ENCODE peak calls at places on chromosomes 12 and 14, in eight cellular contexts. One of them, this sample, is unnamed.

GRCh38 chr14:55160989-55161388 is 30.4 kb downstream of the DLGAP5 start:
- DNase-seq in cardiac muscle cell: peak; percentile 53
- DNase-seq in T follicular helper cell: no peak
- DNase-seq in Daoy: no peak
- DNase-seq in bronchial epithelial cell: peak; percentile 44
- DNase-seq in stimulated activated naive CD8-positive, alpha-beta T cell treated with anti-CD3 and anti-CD28 coated beads, Interleukin-15, amount 100 ng/mL, for 72 hours: no peak
- DNase-seq in mesothelial cell of epicardium: no peak
- DNase-seq in NCI-H748 treated with DMSO at 0.1 percent for 48 hours: peak; percentile 4
- DNase-seq in this sample: peak; percentile 35

GRCh38 chr12:29103539-29103974 is 45.5 kb upstream of the FAR2 start:
- DNase-seq in Daoy: peak; percentile 9
- DNase-seq in T follicular helper cell: peak; percentile 17
- DNase-seq in stimulated activated naive CD8-positive, alpha-beta T cell treated with anti-CD3 and anti-CD28 coated beads, Interleukin-15, amount 100 ng/mL, for 72 hours: peak; percentile 46
- DNase-seq in NCI-H748 treated with DMSO at 0.1 percent for 48 hours: no peak
- DNase-seq in mesothelial cell of epicardium: no peak
- DNase-seq in cardiac muscle cell: no peak
- DNase-seq in bronchial epithelial cell: no peak
- DNase-seq in this sample: no peak

GRCh38 chr14:24216345-24216699 is 456 bp upstream of the MDP1 start:
- DNase-seq in NCI-H748 treated with DMSO at 0.1 percent for 48 hours: no peak
- DNase-seq in Daoy: no peak
- DNase-seq in cardiac muscle cell: no peak
- DNase-seq in mesothelial cell of epicardium: no peak
- DNase-seq in bronchial epithelial cell: no peak
- DNase-seq in stimulated activated naive CD8-positive, alpha-beta T cell treated with anti-CD3 and anti-CD28 coated beads, Interleukin-15, amount 100 ng/mL, for 72 hours: no peak
- DNase-seq in T follicular helper cell: no peak
- DNase-seq in this sample: no peak

GRCh38 chr12:42706331-42706730 is 116.8 kb upstream of the PRICKLE1 start:
- DNase-seq in bronchial epithelial cell: no peak
- DNase-seq in cardiac muscle cell: no peak
- DNase-seq in Daoy: no peak
- DNase-seq in NCI-H748 treated with DMSO at 0.1 percent for 48 hours: no peak
- DNase-seq in T follicular helper cell: no peak
- DNase-seq in mesothelial cell of epicardium: no peak
- DNase-seq in stimulated activated naive CD8-positive, alpha-beta T cell treated with anti-CD3 and anti-CD28 coated beads, Interleukin-15, amount 100 ng/mL, for 72 hours: no peak
- DNase-seq in this sample: no peak

GRCh38 chr14:98010791-98011190 is 1213.6 kb downstream of the VRK1 start:
- DNase-seq in bronchial epithelial cell: no peak
- DNase-seq in T follicular helper cell: no peak
- DNase-seq in NCI-H748 treated with DMSO at 0.1 percent for 48 hours: no peak
- DNase-seq in Daoy: no peak
- DNase-seq in cardiac muscle cell: no peak
- DNase-seq in stimulated activated naive CD8-positive, alpha-beta T cell treated with anti-CD3 and anti-CD28 coated beads, Interleukin-15, amount 100 ng/mL, for 72 hours: no peak
- DNase-seq in mesothelial cell of epicardium: no peak
- DNase-seq in this sample: no peak

GRCh38 chr12:57027011-57027804 is 10.9 kb upstream of the TAC3 start:
- DNase-seq in bronchial epithelial cell: no peak
- DNase-seq in mesothelial cell of epicardium: no peak
- DNase-seq in Daoy: no peak
- DNase-seq in NCI-H748 treated with DMSO at 0.1 percent for 48 hours: no peak
- DNase-seq in stimulated activated naive CD8-positive, alpha-beta T cell treated with anti-CD3 and anti-CD28 coated beads, Interleukin-15, amount 100 ng/mL, for 72 hours: no peak
- DNase-seq in cardiac muscle cell: no peak
- DNase-seq in T follicular helper cell: no peak
- DNase-seq in this sample: peak; percentile 62

GRCh38 chr14:103847954-103848719 is 762 bp upstream of the PPP1R13B start:
- DNase-seq in bronchial epithelial cell: no peak
- DNase-seq in T follicular helper cell: peak; percentile 18
- DNase-seq in mesothelial cell of epicardium: no peak
- DNase-seq in cardiac muscle cell: no peak
- DNase-seq in stimulated activated naive CD8-positive, alpha-beta T cell treated with anti-CD3 and anti-CD28 coated beads, Interleukin-15, amount 100 ng/mL, for 72 hours: peak; percentile 21
- DNase-seq in Daoy: no peak
- DNase-seq in NCI-H748 treated with DMSO at 0.1 percent for 48 hours: no peak
- DNase-seq in this sample: peak; percentile 39

GRCh38 chr12:132314035-132314434 is 15.4 kb downstream of the GALNT9 start:
- DNase-seq in Daoy: no peak
- DNase-seq in stimulated activated naive CD8-positive, alpha-beta T cell treated with anti-CD3 and anti-CD28 coated beads, Interleukin-15, amount 100 ng/mL, for 72 hours: no peak
- DNase-seq in T follicular helper cell: no peak
- DNase-seq in cardiac muscle cell: no peak
- DNase-seq in NCI-H748 treated with DMSO at 0.1 percent for 48 hours: no peak
- DNase-seq in bronchial epithelial cell: no peak
- DNase-seq in mesothelial cell of epicardium: no peak
- DNase-seq in this sample: no peak

GRCh38 chr14:34693228-34693939 is 21.0 kb downstream of the CFL2 start:
- DNase-seq in bronchial epithelial cell: peak; percentile 42
- DNase-seq in stimulated activated naive CD8-positive, alpha-beta T cell treated with anti-CD3 and anti-CD28 coated beads, Interleukin-15, amount 100 ng/mL, for 72 hours: no peak
- DNase-seq in Daoy: peak; percentile 21
- DNase-seq in mesothelial cell of epicardium: no peak
- DNase-seq in cardiac muscle cell: peak; percentile 21
- DNase-seq in NCI-H748 treated with DMSO at 0.1 percent for 48 hours: peak; percentile 38
- DNase-seq in T follicular helper cell: no peak
- DNase-seq in this sample: no peak

GRCh38 chr12:93466625-93467350 is 526 bp upstream of the MRPL42 start:
- DNase-seq in bronchial epithelial cell: no peak
- DNase-seq in T follicular helper cell: no peak
- DNase-seq in Daoy: no peak
- DNase-seq in NCI-H748 treated with DMSO at 0.1 percent for 48 hours: no peak
- DNase-seq in mesothelial cell of epicardium: no peak
- DNase-seq in cardiac muscle cell: no peak
- DNase-seq in stimulated activated naive CD8-positive, alpha-beta T cell treated with anti-CD3 and anti-CD28 coated beads, Interleukin-15, amount 100 ng/mL, for 72 hours: no peak
- DNase-seq in this sample: no peak

GRCh38 chr14:92615451-92615850 is 101.9 kb downstream of the RIN3 start:
- DNase-seq in T follicular helper cell: peak; percentile 9
- DNase-seq in cardiac muscle cell: no peak
- DNase-seq in bronchial epithelial cell: no peak
- DNase-seq in stimulated activated naive CD8-positive, alpha-beta T cell treated with anti-CD3 and anti-CD28 coated beads, Interleukin-15, amount 100 ng/mL, for 72 hours: peak; percentile 65
- DNase-seq in NCI-H748 treated with DMSO at 0.1 percent for 48 hours: no peak
- DNase-seq in mesothelial cell of epicardium: no peak
- DNase-seq in Daoy: peak; percentile 17
- DNase-seq in this sample: no peak

GRCh38 chr12:10363922-10364838 is 25.7 kb downstream of the KLRK1 start:
- DNase-seq in T follicular helper cell: no peak
- DNase-seq in bronchial epithelial cell: peak; percentile 60
- DNase-seq in stimulated activated naive CD8-positive, alpha-beta T cell treated with anti-CD3 and anti-CD28 coated beads, Interleukin-15, amount 100 ng/mL, for 72 hours: peak; percentile 62
- DNase-seq in NCI-H748 treated with DMSO at 0.1 percent for 48 hours: peak; percentile 17
- DNase-seq in cardiac muscle cell: peak; percentile 55
- DNase-seq in mesothelial cell of epicardium: no peak
- DNase-seq in Daoy: peak; percentile 30
- DNase-seq in this sample: no peak

GRCh38 chr12:44511289-44511688 is 364.8 kb downstream of the NELL2 start:
- DNase-seq in cardiac muscle cell: no peak
- DNase-seq in stimulated activated naive CD8-positive, alpha-beta T cell treated with anti-CD3 and anti-CD28 coated beads, Interleukin-15, amount 100 ng/mL, for 72 hours: no peak
- DNase-seq in bronchial epithelial cell: no peak
- DNase-seq in NCI-H748 treated with DMSO at 0.1 percent for 48 hours: no peak
- DNase-seq in T follicular helper cell: no peak
- DNase-seq in Daoy: no peak
- DNase-seq in mesothelial cell of epicardium: no peak
- DNase-seq in this sample: no peak

GRCh38 chr14:101828038-101828437 is 66.5 kb downstream of the PPP2R5C start:
- DNase-seq in bronchial epithelial cell: no peak
- DNase-seq in stimulated activated naive CD8-positive, alpha-beta T cell treated with anti-CD3 and anti-CD28 coated beads, Interleukin-15, amount 100 ng/mL, for 72 hours: no peak
- DNase-seq in cardiac muscle cell: peak; percentile 44
- DNase-seq in T follicular helper cell: no peak
- DNase-seq in mesothelial cell of epicardium: no peak
- DNase-seq in Daoy: no peak
- DNase-seq in NCI-H748 treated with DMSO at 0.1 percent for 48 hours: no peak
- DNase-seq in this sample: no peak

GRCh38 chr14:23829736-23830474 is 123.7 kb upstream of the DHRS4 start:
- DNase-seq in mesothelial cell of epicardium: no peak
- DNase-seq in NCI-H748 treated with DMSO at 0.1 percent for 48 hours: no peak
- DNase-seq in bronchial epithelial cell: peak; percentile 92
- DNase-seq in cardiac muscle cell: peak; percentile 85
- DNase-seq in T follicular helper cell: no peak
- DNase-seq in stimulated activated naive CD8-positive, alpha-beta T cell treated with anti-CD3 and anti-CD28 coated beads, Interleukin-15, amount 100 ng/mL, for 72 hours: no peak
- DNase-seq in Daoy: peak; percentile 94
- DNase-seq in this sample: no peak

GRCh38 chr14:61320806-61321384 is 484 bp upstream of the PRKCH start:
- DNase-seq in NCI-H748 treated with DMSO at 0.1 percent for 48 hours: peak; percentile 27
- DNase-seq in stimulated activated naive CD8-positive, alpha-beta T cell treated with anti-CD3 and anti-CD28 coated beads, Interleukin-15, amount 100 ng/mL, for 72 hours: no peak
- DNase-seq in T follicular helper cell: no peak
- DNase-seq in mesothelial cell of epicardium: no peak
- DNase-seq in Daoy: peak; percentile 7
- DNase-seq in bronchial epithelial cell: peak; percentile 39
- DNase-seq in cardiac muscle cell: no peak
- DNase-seq in this sample: peak; percentile 40

GRCh38 chr12:10213168-10214130 is 772 bp downstream of the GABARAPL1 start:
- DNase-seq in mesothelial cell of epicardium: peak; percentile 34
- DNase-seq in Daoy: peak; percentile 65
- DNase-seq in cardiac muscle cell: peak; percentile 94
- DNase-seq in bronchial epithelial cell: peak; percentile 58
- DNase-seq in stimulated activated naive CD8-positive, alpha-beta T cell treated with anti-CD3 and anti-CD28 coated beads, Interleukin-15, amount 100 ng/mL, for 72 hours: peak; percentile 80
- DNase-seq in T follicular helper cell: peak; percentile 69
- DNase-seq in NCI-H748 treated with DMSO at 0.1 percent for 48 hours: peak; percentile 40
- DNase-seq in this sample: peak; percentile 71

GRCh38 chr12:19988457-19988856 is 379.9 kb upstream of the PDE3A start:
- DNase-seq in mesothelial cell of epicardium: no peak
- DNase-seq in NCI-H748 treated with DMSO at 0.1 percent for 48 hours: no peak
- DNase-seq in Daoy: no peak
- DNase-seq in bronchial epithelial cell: no peak
- DNase-seq in cardiac muscle cell: peak; percentile 48
- DNase-seq in T follicular helper cell: no peak
- DNase-seq in stimulated activated naive CD8-positive, alpha-beta T cell treated with anti-CD3 and anti-CD28 coated beads, Interleukin-15, amount 100 ng/mL, for 72 hours: no peak
- DNase-seq in this sample: no peak

GRCh38 chr14:60064491-60065072 is 27.1 kb upstream of the PCNX4 start:
- DNase-seq in T follicular helper cell: no peak
- DNase-seq in NCI-H748 treated with DMSO at 0.1 percent for 48 hours: peak; percentile 19
- DNase-seq in cardiac muscle cell: peak; percentile 63
- DNase-seq in mesothelial cell of epicardium: no peak
- DNase-seq in stimulated activated naive CD8-positive, alpha-beta T cell treated with anti-CD3 and anti-CD28 coated beads, Interleukin-15, amount 100 ng/mL, for 72 hours: no peak
- DNase-seq in bronchial epithelial cell: peak; percentile 46
- DNase-seq in Daoy: no peak
- DNase-seq in this sample: peak; percentile 22

GRCh38 chr12:66387067-66387466 is 84.8 kb downstream of the HELB start:
- DNase-seq in T follicular helper cell: no peak
- DNase-seq in mesothelial cell of epicardium: no peak
- DNase-seq in Daoy: no peak
- DNase-seq in stimulated activated naive CD8-positive, alpha-beta T cell treated with anti-CD3 and anti-CD28 coated beads, Interleukin-15, amount 100 ng/mL, for 72 hours: no peak
- DNase-seq in bronchial epithelial cell: no peak
- DNase-seq in NCI-H748 treated with DMSO at 0.1 percent for 48 hours: no peak
- DNase-seq in cardiac muscle cell: no peak
- DNase-seq in this sample: no peak

This sample was measured in D341Med.